ENCODE peak calls at places on chromosome 5, in nine cellular contexts. R is NCI-H1105; D is NCI-H460; N is NCI-H510A treated with DMSO at 0.1 percent for 48 hours; P is T-helper 22 cell; J is colonic mucosa; Z is cardiac muscle cell; C is HCT116; E is activated CD8-positive, alpha-beta memory T cell treated with anti-CD3 and anti-CD28 coated beads, Interleukin-2, amount 10 ng/mL, durations not matched to agents 7 days and 5 days. K is an unnamed sample.

GRCh38 chr5:147753783-147754182 is 28.7 kb downstream of the JAKMIP2 start:
- DNase-seq in N (no peak), D (peak), P (no peak), Z (no peak), R (no peak), C (no peak), E (no peak), J (no peak), K (no peak)

GRCh38 chr5:92927291-92927778 is 653.7 kb downstream of the NR2F1-AS1 start:
- DNase-seq in C (peak), N (peak), R (no peak), D (no peak), J (no peak), P (no peak), Z (no peak), E (no peak), K (peak)

GRCh38 chr5:124907098-124907644 is 160.7 kb upstream of the ZNF608 start:
- DNase-seq in C (no peak), P (no peak), D (no peak), E (no peak), Z (no peak), N (no peak), R (no peak), J (no peak), K (no peak)

GRCh38 chr5:148186248-148187003 is 16.4 kb upstream of the SPINK6 start:
- DNase-seq in E (no peak), P (no peak), N (no peak), Z (no peak), D (peak), R (no peak), J (no peak), C (no peak), K (no peak)

GRCh38 chr5:82641362-82641988 is 363.3 kb upstream of the RPS23 start:
- DNase-seq in N (peak), D (peak), R (peak), J (peak), C (peak), E (no peak), P (no peak), Z (peak), K (peak)

GRCh38 chr5:155620819-155621410 is 607.4 kb downstream of the KIF4B start:
- DNase-seq in E (no peak), N (no peak), J (no peak), D (no peak), C (no peak), Z (no peak), R (no peak), P (no peak), K (no peak)

GRCh38 chr5:171888051-171888481 is 102.4 kb downstream of the SMIM23 start:
- DNase-seq in C (no peak), Z (peak), E (no peak), N (no peak), R (no peak), D (no peak), J (no peak), P (no peak), K (no peak)

GRCh38 chr5:172245046-172245445 is 38.5 kb downstream of the UBTD2 start:
- DNase-seq in J (no peak), P (no peak), C (no peak), N (no peak), Z (no peak), R (no peak), D (no peak), E (no peak), K (no peak)

GRCh38 chr5:80881726-80882125 is 78.4 kb upstream of the RASGRF2 start:
- DNase-seq in P (no peak), E (no peak), C (no peak), N (no peak), J (no peak), D (no peak), R (no peak), Z (no peak), K (no peak)

GRCh38 chr5:138568061-138568824 is 7.0 kb downstream of the HSPA9 start:
- DNase-seq in P (no peak), E (no peak), N (no peak), J (no peak), C (no peak), D (no peak), Z (no peak), R (no peak), K (no peak)

GRCh38 chr5:675111-675875 is 17.9 kb downstream of the TPPP start:
- DNase-seq in J (peak), C (no peak), R (no peak), D (no peak), P (no peak), Z (no peak), E (no peak), N (no peak), K (no peak)

GRCh38 chr5:132387649-132388117 is 18.2 kb downstream of the SLC22A5 start:
- DNase-seq in Z (peak), E (no peak), N (no peak), R (no peak), D (no peak), J (peak), P (no peak), C (peak), K (no peak)

GRCh38 chr5:77974576-77974975 is 198.4 kb upstream of the TBCA start:
- DNase-seq in J (no peak), N (no peak), C (no peak), R (no peak), Z (no peak), E (no peak), D (no peak), P (no peak), K (no peak)

GRCh38 chr5:170426786-170427185 is 37.6 kb upstream of the KCNMB1 start:
- DNase-seq in J (no peak), D (no peak), E (no peak), P (no peak), R (no peak), Z (no peak), C (no peak), N (no peak), K (no peak)

GRCh38 chr5:71829206-71829605 is 110.1 kb downstream of the CARTPT start:
- DNase-seq in R (no peak), E (no peak), D (no peak), J (no peak), C (no peak), Z (no peak), P (no peak), N (no peak), K (no peak)

GRCh38 chr5:54535149-54535844 is 17.7 kb downstream of the SNX18 start:
- DNase-seq in C (no peak), E (no peak), R (no peak), P (no peak), D (no peak), J (no peak), Z (no peak), N (no peak), K (no peak)

GRCh38 chr5:43161244-43161643 is 30.8 kb upstream of the NIM1K start:
- DNase-seq in N (no peak), E (no peak), R (no peak), D (no peak), Z (no peak), C (no peak), P (no peak), J (no peak), K (no peak)

GRCh38 chr5:173123416-173123815 is 20.9 kb upstream of the BNIP1 start:
- DNase-seq in Z (no peak), R (no peak), D (no peak), N (no peak), E (no peak), J (no peak), P (no peak), C (no peak), K (no peak)

GRCh38 chr5:61332891-61333350 is 863 bp downstream of the ZSWIM6 start:
- DNase-seq in D (no peak), E (peak), J (peak), C (no peak), P (peak), R (no peak), Z (peak), N (no peak), K (peak)

GRCh38 chr5:156326718-156327259 is at the start of gene SGCD:
- DNase-seq in D (no peak), N (no peak), Z (peak), J (peak), R (no peak), P (no peak), C (no peak), E (no peak), K (peak)

GRCh38 chr5:95641803-95642220 is 4.8 kb upstream of the RFESD start:
- DNase-seq in E (no peak), P (no peak), Z (no peak), D (no peak), N (no peak), J (no peak), R (no peak), C (no peak), K (no peak)

GRCh38 chr5:43769576-43770352 is 166.8 kb downstream of the NNT start:
- DNase-seq in C (no peak), R (no peak), J (no peak), E (no peak), P (no peak), Z (no peak), D (no peak), N (no peak), K (no peak)

GRCh38 chr5:159156839-159157238 is 52.5 kb downstream of the RNF145 start:
- DNase-seq in Z (peak), C (peak), E (peak), N (peak), J (peak), P (no peak), D (peak), R (peak), K (no peak)

GRCh38 chr5:93995126-93995621 is 253.8 kb upstream of the POU5F2 start:
- DNase-seq in C (no peak), E (no peak), J (no peak), N (peak), Z (no peak), P (no peak), D (no peak), R (no peak), K (no peak)

GRCh38 chr5:10553476-10553875 is 10.4 kb upstream of the ANKRD33B start:
- DNase-seq in C (no peak), Z (no peak), P (no peak), J (no peak), N (no peak), D (no peak), R (no peak), E (no peak), K (no peak)

GRCh38 chr5:122129332-122129731 is at the start of gene ZNF474:
- DNase-seq in J (no peak), C (peak), N (peak), R (no peak), P (no peak), Z (peak), E (no peak), D (no peak), K (no peak)

GRCh38 chr5:82004511-82004910 is 32.7 kb downstream of the ATG10 start:
- DNase-seq in R (no peak), D (no peak), P (no peak), Z (no peak), N (no peak), J (no peak), E (no peak), C (no peak), K (no peak)

GRCh38 chr5:159051431-159052281 is 48.1 kb downstream of the EBF1 start:
- DNase-seq in N (no peak), P (no peak), J (peak), D (no peak), C (no peak), Z (peak), R (no peak), E (no peak), K (no peak)

GRCh38 chr5:67826296-67826695 is 389.3 kb upstream of the PIK3R1 start:
- DNase-seq in C (no peak), P (no peak), R (no peak), E (no peak), D (no peak), J (no peak), N (no peak), Z (no peak), K (no peak)

GRCh38 chr5:134177197-134178171 is 734 bp upstream of the SKP1 start:
- DNase-seq in J (peak), E (no peak), D (peak), P (no peak), N (peak), R (peak), C (peak), Z (peak), K (no peak)

GRCh38 chr5:68480385-68480940 is 264.9 kb downstream of the PIK3R1 start:
- DNase-seq in P (no peak), Z (no peak), R (no peak), N (no peak), E (no peak), C (no peak), J (no peak), D (no peak), K (no peak)

GRCh38 chr5:61625682-61626620 is 293.9 kb downstream of the ZSWIM6 start:
- DNase-seq in Z (peak), E (peak), P (no peak), N (no peak), R (no peak), C (no peak), J (peak), D (peak), K (peak)

GRCh38 chr5:168290902-168291280 is 554 bp upstream of the WWC1 start:
- DNase-seq in J (no peak), C (no peak), P (no peak), R (no peak), E (no peak), N (no peak), D (no peak), Z (no peak), K (no peak)

GRCh38 chr5:143311955-143312354 is 91.5 kb downstream of the NR3C1 start:
- DNase-seq in J (no peak), R (no peak), N (no peak), D (no peak), C (no peak), Z (no peak), P (no peak), E (no peak), K (no peak)

K was measured in amygdala.